ENCODE peak calls at places on chromosomes 3 and 15, in ten cellular contexts. R is cardiac muscle cell; U is lower lobe of right lung; J is GM19239; S is A549; I is NCI-H1436 treated with DMSO at 0.1 percent for 48 hours; F is NCI-H748 treated with DMSO at 0.1 percent for 48 hours; Z is activated T-cell treated with anti-CD3 and anti-CD28 coated beads, Interleukin-2, amount 50 U/mL, for 72 hours; M is SK-N-MC; X is NCI-H510A treated with DMSO at 0.1 percent for 48 hours. H is an unnamed sample.

GRCh38 chr3:187044206-187044605 is 95.1 kb downstream of the RPL39L start:
- DNase-seq in I (no peak), X (no peak), S (no peak), J (no peak), M (no peak), R (no peak), Z (no peak), U (no peak), F (no peak), H (peak; percentile 60)

GRCh38 chr3:132659370-132660055 is at the start of gene ACAD11:
- DNase-seq in S (peak; percentile 63), I (no peak), F (peak; percentile 59), R (peak; percentile 75), M (peak; percentile 59), Z (peak; percentile 48), J (peak; percentile 13), U (peak; percentile 93), X (no peak), H (peak; percentile 65)

GRCh38 chr3:149377408-149378111 is at the start of gene TM4SF1:
- DNase-seq in M (no peak), S (peak; percentile 87), F (no peak), Z (no peak), I (no peak), X (no peak), R (peak; percentile 97), J (no peak), U (peak; percentile 61), H (no peak)

GRCh38 chr15:66170042-66170441 is 83.5 kb downstream of the MEGF11 start:
- DNase-seq in X (no peak), J (no peak), Z (no peak), R (no peak), F (no peak), M (no peak), U (no peak), I (no peak), S (no peak), H (no peak)

GRCh38 chr3:16455001-16455400 is 58.5 kb downstream of the RFTN1 start:
- DNase-seq in U (no peak), S (no peak), F (peak; percentile 23), Z (no peak), M (no peak), I (no peak), R (no peak), J (no peak), X (no peak), H (no peak)

GRCh38 chr15:46636220-46636619 is 1001.4 kb downstream of the SQOR start:
- DNase-seq in R (no peak), M (peak; percentile 95), U (no peak), I (no peak), Z (no peak), J (no peak), X (no peak), S (no peak), F (no peak), H (no peak)

GRCh38 chr3:99865321-99865720 is 47.7 kb downstream of the CMSS1 start:
- DNase-seq in Z (no peak), F (no peak), R (peak; percentile 48), I (no peak), J (no peak), U (no peak), S (no peak), M (no peak), X (no peak), H (no peak)

GRCh38 chr3:179768080-179768479 is 115.2 kb downstream of the USP13 start:
- DNase-seq in X (peak; percentile 60), I (no peak), J (no peak), S (peak; percentile 14), R (peak; percentile 69), M (peak; percentile 45), F (peak; percentile 2), U (no peak), Z (no peak), H (no peak)

GRCh38 chr3:119635719-119636118 is 24.7 kb downstream of the POPDC2 start:
- DNase-seq in I (no peak), U (no peak), M (no peak), Z (no peak), J (no peak), F (no peak), X (no peak), S (no peak), R (no peak), H (no peak)

GRCh38 chr3:33331414-33331813 is 54.2 kb downstream of the FBXL2 start:
- DNase-seq in Z (no peak), F (no peak), J (no peak), R (peak; percentile 33), M (no peak), S (no peak), U (no peak), X (no peak), I (no peak), H (no peak)

GRCh38 chr15:73617310-73617709 is 15.9 kb downstream of the NPTN start:
- DNase-seq in X (no peak), U (no peak), Z (no peak), I (no peak), S (no peak), J (no peak), M (no peak), R (no peak), F (no peak), H (no peak)

GRCh38 chr3:106036706-106037105 is 167.9 kb upstream of the CBLB start:
- DNase-seq in U (no peak), F (no peak), X (no peak), Z (no peak), I (no peak), S (no peak), M (no peak), R (no peak), J (no peak), H (no peak)

GRCh38 chr3:188053710-188054379 is 100.1 kb upstream of the LPP start:
- DNase-seq in R (no peak), U (no peak), X (no peak), F (no peak), M (peak; percentile 85), I (no peak), J (no peak), S (no peak), Z (no peak), H (no peak)

GRCh38 chr3:87793322-87793877 is 265.4 kb downstream of the CGGBP1 start:
- DNase-seq in X (no peak), F (no peak), I (no peak), Z (peak; percentile 3), S (no peak), M (no peak), R (no peak), J (no peak), U (no peak), H (no peak)

GRCh38 chr3:53534996-53535395 is 40.6 kb downstream of the CACNA1D start:
- DNase-seq in Z (no peak), X (peak; percentile 39), J (no peak), S (no peak), U (no peak), M (no peak), R (no peak), F (no peak), I (no peak), H (no peak)

GRCh38 chr15:74253276-74253921 is 17.3 kb downstream of the CCDC33 start:
- DNase-seq in Z (no peak), F (no peak), M (no peak), S (no peak), X (peak; percentile 33), R (no peak), J (no peak), U (no peak), I (no peak), H (no peak)

GRCh38 chr3:187943677-187944390 is 198.6 kb upstream of the BCL6 start:
- DNase-seq in M (no peak), X (peak; percentile 40), I (peak; percentile 58), S (peak; percentile 57), Z (no peak), J (no peak), U (no peak), R (no peak), F (no peak), H (no peak)

GRCh38 chr3:14467723-14468620 is 65.6 kb downstream of the SLC6A6 start:
- DNase-seq in R (peak; percentile 59), X (peak; percentile 7), Z (peak; percentile 47), F (peak; percentile 3), M (no peak), S (peak; percentile 91), I (no peak), J (peak; percentile 76), U (no peak), H (peak; percentile 84)

GRCh38 chr15:73865379-73865778 is 8.0 kb upstream of the TBC1D21 start:
- DNase-seq in S (no peak), F (no peak), R (no peak), Z (no peak), I (no peak), U (no peak), J (no peak), X (no peak), M (no peak), H (no peak)

GRCh38 chr15:78065284-78065872 is 12.1 kb downstream of the TBC1D2B start:
- DNase-seq in S (no peak), J (no peak), R (peak; percentile 99), U (peak; percentile 72), I (no peak), Z (no peak), M (no peak), F (no peak), X (no peak), H (no peak)

GRCh38 chr15:68187559-68187958 is 17.6 kb downstream of the CALML4 start:
- DNase-seq in M (no peak), Z (no peak), I (no peak), U (no peak), S (no peak), J (no peak), R (peak; percentile 93), F (no peak), X (no peak), H (no peak)

GRCh38 chr3:30770387-30770786 is 124.1 kb downstream of the GADL1 start:
- DNase-seq in J (no peak), U (no peak), X (no peak), R (peak; percentile 82), M (no peak), S (peak; percentile 37), Z (no peak), I (no peak), F (no peak), H (no peak)